ENCODE peak calls at places on chromosome 15, in seven cellular contexts. D, X, W, R, N, Y and K are unnamed samples.

GRCh38 chr15:72339777-72340177 is 19.8 kb upstream of the CELF6 start:
- DNase-seq in R (peak), Y (peak), X (no peak), D (no peak), N (peak), W (peak), K (no peak)

GRCh38 chr15:41307679-41308078 is 24.7 kb downstream of the OIP5 start:
- DNase-seq in N (no peak), W (no peak), D (no peak), Y (no peak), R (no peak), X (no peak), K (no peak)

GRCh38 chr15:69562564-69562963 is 109.9 kb downstream of the RPLP1 start:
- DNase-seq in D (no peak), N (no peak), W (no peak), X (no peak), R (no peak), Y (no peak), K (no peak)

GRCh38 chr15:76533060-76533955 is 196.7 kb downstream of the ISL2 start:
- DNase-seq in R (no peak), X (no peak), N (peak), Y (no peak), D (no peak), W (peak), K (no peak)

GRCh38 chr15:39451121-39451698 is 129.7 kb upstream of the THBS1 start:
- DNase-seq in W (peak), D (no peak), X (no peak), N (peak), R (no peak), Y (no peak), K (no peak)

GRCh38 chr15:66885281-66885915 is 180.0 kb upstream of the SMAD3 start:
- DNase-seq in X (no peak), N (no peak), W (no peak), R (no peak), D (no peak), Y (no peak), K (no peak)

GRCh38 chr15:30038667-30039523 is 43.9 kb upstream of the GOLGA8J start:
- DNase-seq in X (no peak), W (no peak), Y (no peak), R (no peak), D (no peak), N (no peak), K (no peak)

GRCh38 chr15:60421544-60421943 is 23.8 kb upstream of the ANXA2 start:
- DNase-seq in Y (peak), W (peak), R (no peak), X (no peak), N (peak), D (no peak), K (no peak)

GRCh38 chr15:48940508-48940907 is 23.2 kb downstream of the SHC4 start:
- DNase-seq in R (no peak), N (peak), Y (peak), W (peak), X (no peak), D (peak), K (no peak)

GRCh38 chr15:56056626-56057025 is 63.2 kb upstream of the NEDD4 start:
- DNase-seq in D (no peak), Y (no peak), R (no peak), N (no peak), X (no peak), W (no peak), K (no peak)

GRCh38 chr15:74432968-74433591 is 678 bp downstream of the SEMA7A start:
- DNase-seq in X (no peak), N (no peak), D (no peak), R (no peak), Y (no peak), W (no peak), K (no peak)

GRCh38 chr15:68218847-68219798 is 10.4 kb downstream of the CLN6 start:
- DNase-seq in R (no peak), W (no peak), D (no peak), Y (no peak), N (no peak), X (no peak), K (no peak)

GRCh38 chr15:80560601-80561025 is 134.5 kb upstream of the ABHD17C start:
- DNase-seq in Y (no peak), N (no peak), D (peak), R (no peak), X (no peak), W (no peak), K (no peak)

GRCh38 chr15:23039917-23040281 is 530 bp upstream of the TUBGCP5 start:
- DNase-seq in N (no peak), D (no peak), Y (no peak), W (no peak), R (no peak), X (no peak), K (no peak)

GRCh38 chr15:65925338-65925737 is 56.0 kb downstream of the RAB11A start:
- DNase-seq in D (no peak), X (no peak), R (no peak), W (no peak), N (no peak), Y (no peak), K (no peak)

GRCh38 chr15:32877620-32878019 is 159.8 kb downstream of the GREM1 start:
- DNase-seq in N (no peak), R (no peak), D (no peak), W (no peak), X (no peak), Y (peak), K (no peak)

GRCh38 chr15:31338318-31338878 is 11.8 kb downstream of the KLF13 start:
- DNase-seq in N (peak), D (peak), W (no peak), R (peak), Y (peak), X (no peak), K (no peak)

GRCh38 chr15:65818927-65819562 is 27.0 kb upstream of the DENND4A start:
- DNase-seq in Y (no peak), N (no peak), W (peak), D (peak), R (no peak), X (no peak), K (no peak)

DNA sequence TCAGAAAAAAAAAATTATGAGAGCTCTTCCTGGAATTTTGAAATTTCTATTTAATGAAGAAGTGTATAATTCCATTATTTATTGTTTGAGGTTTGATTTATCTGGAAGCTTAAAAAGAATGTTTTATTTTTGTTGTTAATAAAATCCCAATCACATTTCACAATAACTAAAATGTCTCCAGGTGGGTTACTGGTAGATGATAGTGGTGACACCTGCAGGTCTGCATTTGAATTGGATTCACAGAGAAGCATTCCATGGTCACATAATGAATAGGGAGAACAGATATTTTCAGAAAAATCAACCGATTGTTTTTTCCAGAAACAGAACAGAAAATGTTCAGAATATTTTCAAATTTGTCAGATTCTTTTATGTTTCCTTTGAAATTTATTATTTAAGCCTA is 48.3 kb downstream of the ASB7 start:
- DNase-seq in R (no peak), D (no peak), W (no peak), X (no peak), Y (no peak), N (no peak), K (peak)
- TF ChIP-seq CTCF in R (no peak), D (peak), W (no peak), X (no peak), Y (peak), N (no peak), K (peak)

GRCh38 chr15:78265752-78266224 is 1.4 kb downstream of the DNAJA4 start:
- DNase-seq in N (peak), R (no peak), W (peak), D (no peak), X (no peak), Y (peak), K (no peak)

GRCh38 chr15:78263907-78264303 is 457 bp upstream of the DNAJA4 start:
- DNase-seq in W (no peak), D (no peak), R (no peak), Y (no peak), N (no peak), X (no peak), K (peak)

GRCh38 chr15:78264304-78265136 is at the start of gene DNAJA4:
- DNase-seq in N (peak), X (peak), D (peak), R (peak), W (no peak), Y (no peak), K (peak)

GRCh38 chr15:78266229-78266628 is 1.9 kb downstream of the DNAJA4 start:
- DNase-seq in X (no peak), W (no peak), N (no peak), D (no peak), Y (no peak), R (no peak), K (no peak)

DNA sequence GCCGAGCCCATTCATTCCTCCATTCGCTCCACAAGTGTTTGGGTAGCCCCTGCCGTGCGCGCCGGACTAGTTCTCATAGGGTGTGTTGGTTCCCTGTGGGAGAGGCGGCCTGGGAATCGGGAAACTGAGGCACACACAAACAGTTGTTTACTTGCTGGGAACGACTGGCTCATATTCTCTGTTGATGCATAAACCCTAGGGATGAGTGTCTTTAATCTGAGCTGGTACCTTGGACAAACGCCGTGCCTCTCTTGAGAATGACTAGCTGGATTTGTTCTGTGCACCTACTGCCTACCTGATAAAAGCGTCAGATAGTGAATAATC is 737 bp downstream of the DNAJA4 start:
- DNase-seq in R (no peak), W (no peak), Y (no peak), N (no peak), D (no peak), X (no peak), K (no peak)
- TF ChIP-seq CTCF in R (no peak), W (no peak), Y (no peak), N (no peak), D (no peak), X (no peak), K (no peak)

DNA sequence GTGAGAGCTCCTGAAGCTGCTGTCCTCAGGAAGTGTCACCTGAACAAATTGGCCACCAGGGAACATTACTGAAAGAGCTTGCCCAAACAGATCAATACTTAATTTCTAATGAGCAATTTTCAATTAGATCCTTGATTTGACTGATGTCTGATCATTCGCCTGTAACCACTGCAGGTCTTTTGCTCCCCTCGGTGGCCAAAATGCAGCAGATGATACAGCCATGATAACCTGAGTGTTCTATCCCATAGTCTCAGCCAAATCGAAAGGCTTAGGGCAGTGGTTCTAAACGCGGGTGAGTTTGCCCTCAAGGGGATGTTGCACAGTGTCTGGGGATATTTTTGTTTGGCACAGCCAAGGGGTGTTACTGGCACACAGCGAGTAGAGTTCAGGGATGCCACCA is 57.7 kb upstream of the MEX3B start:
- DNase-seq in N (no peak), R (no peak), Y (no peak), W (no peak), D (no peak), X (no peak), K (no peak)
- TF ChIP-seq CTCF in N (peak), R (no peak), Y (no peak), W (peak), D (no peak), X (no peak), K (no peak)

DNA sequence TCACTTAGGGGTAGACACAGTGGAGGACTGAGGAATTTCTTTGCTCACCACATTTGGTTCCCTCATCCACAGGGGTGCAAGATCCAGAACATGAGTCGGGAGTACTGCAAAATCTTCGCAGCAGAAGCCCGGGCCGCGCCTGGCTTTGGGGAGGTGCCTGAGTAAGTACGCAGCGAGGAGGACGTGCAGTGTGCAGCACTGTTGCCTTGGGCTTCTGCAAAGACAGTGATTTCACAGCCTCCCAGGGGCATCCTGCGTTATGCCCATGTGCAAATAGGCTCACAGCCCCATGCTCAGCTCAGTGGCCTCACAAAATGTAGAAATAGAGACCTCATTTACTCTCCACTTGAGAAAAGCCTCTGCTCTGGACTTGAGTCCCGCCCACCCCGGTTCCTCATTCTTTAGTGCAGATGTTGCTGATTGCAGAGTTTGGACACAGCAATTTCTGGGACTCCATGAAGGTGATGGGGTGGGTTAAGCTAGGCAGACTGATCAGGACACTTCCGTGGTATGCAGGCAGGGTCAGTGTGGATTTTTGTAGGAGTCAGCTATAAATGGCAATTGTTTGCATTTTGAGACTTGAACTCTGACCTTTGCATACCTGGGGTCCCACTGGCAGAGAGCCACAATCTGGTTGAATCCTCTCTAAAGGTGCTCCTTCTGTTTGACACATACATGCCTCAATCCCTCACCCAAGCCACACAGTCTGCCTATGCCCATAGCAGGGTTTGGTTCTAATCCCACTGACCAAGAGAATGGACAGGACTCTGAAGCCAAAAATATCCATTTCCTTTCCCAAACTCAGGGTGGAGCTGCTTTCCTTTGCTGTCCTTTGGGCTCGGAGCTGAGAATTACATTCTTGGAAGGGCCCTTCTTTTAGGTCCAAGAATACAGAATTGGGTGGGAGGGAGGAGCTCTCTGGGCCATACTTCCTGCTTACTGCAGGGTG is 20.7 kb upstream of the SLC28A1 start:
- DNase-seq in R (no peak), D (no peak), X (no peak), N (peak), Y (peak), W (no peak), K (no peak)
- TF ChIP-seq CTCF in R (peak), D (no peak), X (no peak), N (peak), Y (peak), W (no peak), K (no peak)

GRCh38 chr15:50148362-50148963 is 29.4 kb upstream of the ATP8B4 start:
- DNase-seq in N (peak), W (peak), X (no peak), Y (peak), R (no peak), D (no peak), K (peak)
- TF ChIP-seq CTCF in N (peak), W (peak), X (no peak), Y (peak), R (no peak), D (peak), K (peak)

GRCh38 chr15:98174286-98174685 is 213.8 kb downstream of the ARRDC4 start:
- DNase-seq in R (no peak), N (no peak), X (no peak), W (no peak), D (no peak), Y (no peak), K (no peak)
- TF ChIP-seq CTCF in R (no peak), N (no peak), X (no peak), W (no peak), D (no peak), Y (no peak), K (no peak)

GRCh38 chr15:89243691-89244511 is at the start of gene FANCI:
- DNase-seq in Y (peak), R (peak), N (peak), D (peak), W (peak), X (peak), K (peak)
- TF ChIP-seq CTCF in Y (peak), R (peak), N (peak), D (peak), W (peak), X (peak), K (no peak)